ENCODE peak calls at places on chromosomes 16 and 17, in eight cellular contexts. X, V, H, B, Z, O, D and J are unnamed samples.

GRCh38 chr16:89430436-89431157 is 59.8 kb downstream of the ANKRD11 start:
- DNase-seq in X (no peak), V (no peak), H (no peak), B (no peak), Z (no peak), O (no peak), D (no peak), J (no peak)

GRCh38 chr17:80000955-80001354 is 34.7 kb downstream of the TBC1D16 start:
- DNase-seq in X (no peak), V (no peak), H (no peak), B (no peak), Z (no peak), O (peak; percentile 52), D (no peak), J (no peak)

GRCh38 chr16:68760671-68761275 is 23.7 kb downstream of the CDH1 start:
- DNase-seq in X (no peak), V (peak; percentile 56), H (no peak), B (no peak), Z (peak; percentile 95), O (no peak), D (no peak), J (no peak)

GRCh38 chr17:77531641-77532040 is 390.9 kb downstream of the SEC14L1 start:
- DNase-seq in X (peak; percentile 31), V (no peak), H (no peak), B (no peak), Z (no peak), O (no peak), D (no peak), J (no peak)

GRCh38 chr17:28573521-28573920 is 2.2 kb upstream of the PIGS start:
- DNase-seq in X (no peak), V (no peak), H (no peak), B (no peak), Z (no peak), O (no peak), D (no peak), J (no peak)

GRCh38 chr17:42548070-42548837 is 4.5 kb upstream of the HSD17B1 start:
- DNase-seq in X (no peak), V (peak; percentile 90), H (no peak), B (no peak), Z (no peak), O (no peak), D (peak; percentile 73), J (no peak)

GRCh38 chr16:46691720-46692119 is 2.3 kb downstream of the ORC6 start:
- DNase-seq in X (no peak), V (no peak), H (no peak), B (no peak), Z (no peak), O (no peak), D (no peak), J (no peak)

GRCh38 chr17:81817758-81818147 is 13.8 kb downstream of the GCGR start:
- DNase-seq in X (no peak), V (no peak), H (no peak), B (no peak), Z (no peak), O (no peak), D (no peak), J (no peak)

GRCh38 chr16:75378616-75379015 is 54.7 kb downstream of the CFDP1 start:
- DNase-seq in X (no peak), V (no peak), H (no peak), B (no peak), Z (no peak), O (no peak), D (no peak), J (no peak)

GRCh38 chr17:1793447-1793806 is 31.6 kb downstream of the SERPINF1 start:
- DNase-seq in X (no peak), V (no peak), H (no peak), B (peak; percentile 5), Z (no peak), O (no peak), D (no peak), J (no peak)

GRCh38 chr17:17698371-17698770 is 17.1 kb downstream of the RAI1 start:
- DNase-seq in X (no peak), V (no peak), H (no peak), B (no peak), Z (no peak), O (no peak), D (no peak), J (no peak)

GRCh38 chr17:79615446-79615845 is 4.6 kb upstream of the RBFOX3 start:
- DNase-seq in X (no peak), V (no peak), H (no peak), B (no peak), Z (no peak), O (no peak), D (no peak), J (no peak)

GRCh38 chr17:4159761-4160160 is 16.8 kb downstream of the CYB5D2 start:
- DNase-seq in X (no peak), V (no peak), H (no peak), B (no peak), Z (no peak), O (no peak), D (no peak), J (no peak)

GRCh38 chr16:57594531-57595031 is 33.8 kb upstream of the ADGRG1 start:
- DNase-seq in X (no peak), V (no peak), H (no peak), B (no peak), Z (no peak), O (no peak), D (no peak), J (no peak)

GRCh38 chr17:34581446-34582184 is 2.2 kb downstream of the TMEM132E start:
- DNase-seq in X (no peak), V (no peak), H (no peak), B (no peak), Z (no peak), O (no peak), D (no peak), J (no peak)

GRCh38 chr16:19757762-19758595 is 39.9 kb downstream of the IQCK start:
- DNase-seq in X (no peak), V (no peak), H (no peak), B (no peak), Z (no peak), O (no peak), D (no peak), J (no peak)

GRCh38 chr17:65231662-65232335 is 94.6 kb downstream of the RGS9 start:
- DNase-seq in X (no peak), V (peak; percentile 76), H (peak; percentile 30), B (peak; percentile 16), Z (peak; percentile 12), O (peak; percentile 19), D (peak; percentile 71), J (peak; percentile 46)

GRCh38 chr17:7443499-7444485 is 1.1 kb upstream of the CHRNB1 start:
- DNase-seq in X (no peak), V (no peak), H (no peak), B (no peak), Z (no peak), O (no peak), D (no peak), J (no peak)

GRCh38 chr17:19573075-19573474 is 39.4 kb downstream of the SLC47A1 start:
- DNase-seq in X (no peak), V (no peak), H (no peak), B (no peak), Z (no peak), O (no peak), D (no peak), J (no peak)

GRCh38 chr16:70804153-70804728 is 3.3 kb upstream of the VAC14 start:
- DNase-seq in X (no peak), V (peak; percentile 37), H (no peak), B (no peak), Z (no peak), O (no peak), D (no peak), J (no peak)

GRCh38 chr16:47139561-47140185 is 4.1 kb downstream of the NETO2 start:
- DNase-seq in X (no peak), V (no peak), H (no peak), B (no peak), Z (no peak), O (no peak), D (no peak), J (no peak)

GRCh38 chr17:7862692-7863437 is 5.1 kb downstream of the CYB5D1 start:
- DNase-seq in X (no peak), V (peak; percentile 66), H (no peak), B (peak; percentile 55), Z (no peak), O (no peak), D (peak; percentile 49), J (peak; percentile 68)

GRCh38 chr17:20998571-20999043 is 44.2 kb downstream of the USP22 start:
- DNase-seq in X (no peak), V (no peak), H (no peak), B (no peak), Z (no peak), O (no peak), D (no peak), J (no peak)

GRCh38 chr17:20996724-20997615 is 45.8 kb downstream of the USP22 start:
- DNase-seq in X (peak; percentile 50), V (no peak), H (no peak), B (no peak), Z (no peak), O (no peak), D (no peak), J (no peak)

GRCh38 chr17:20999044-20999573 is 43.7 kb downstream of the USP22 start:
- DNase-seq in X (no peak), V (no peak), H (no peak), B (peak; percentile 54), Z (no peak), O (no peak), D (peak; percentile 89), J (peak; percentile 34)

GRCh38 chr17:20995873-20996723 is 46.7 kb downstream of the USP22 start:
- DNase-seq in X (no peak), V (no peak), H (no peak), B (no peak), Z (no peak), O (no peak), D (no peak), J (no peak)

GRCh38 chr17:20997711-20998570 is 44.9 kb downstream of the USP22 start:
- DNase-seq in X (peak; percentile 56), V (no peak), H (no peak), B (no peak), Z (no peak), O (no peak), D (no peak), J (no peak)
- TF ChIP-seq POLR2A in X (no peak), V (no peak), H (no peak), B (no peak), Z (peak; percentile 62), O (no peak), D (no peak), J (no peak)

GRCh38 chr17:16217002-16217635 is at the start of gene PIGL:
- DNase-seq in X (peak; percentile 93), V (peak; percentile 98), H (peak; percentile 91), B (peak; percentile 88), Z (peak; percentile 92), O (peak; percentile 89), D (peak; percentile 92), J (peak; percentile 92)
- TF ChIP-seq CTCF in X (no peak), V (no peak), H (no peak), B (no peak), Z (no peak), O (no peak), D (no peak), J (no peak)

GRCh38 chr17:82848022-82848592 is 8.3 kb upstream of the ZNF750 start:
- DNase-seq in X (no peak), V (no peak), H (no peak), B (peak; percentile 66), Z (no peak), O (no peak), D (no peak), J (no peak)
- TF ChIP-seq POLR2A in X (no peak), V (no peak), H (no peak), B (peak; percentile 36), Z (no peak), O (no peak), D (no peak), J (no peak)

GRCh38 chr16:17544785-17545184 is 74.0 kb upstream of the XYLT1 start:
- DNase-seq in X (no peak), V (peak; percentile 7), H (no peak), B (no peak), Z (no peak), O (no peak), D (no peak), J (peak; percentile 55)
- TF ChIP-seq CTCF in X (no peak), V (no peak), H (no peak), B (no peak), Z (no peak), O (no peak), D (peak; percentile 14), J (no peak)